ENCODE peak calls at places on chromosomes 3 and 15, in four cellular contexts. C is IMR-90, F is left lung, G is ovary. N is an unnamed sample.
A peak's percentile ranks its signal among the peaks of the same experiment; 100 is the strongest.

GRCh38 chr3:195869413-195870001 is 38.8 kb downstream of the TNK2 start:
- DNase-seq in C (no peak), F (no peak), G (no peak), N (no peak)

GRCh38 chr15:53580371-53580770 is 179.1 kb downstream of the WDR72 start:
- DNase-seq in C (no peak), F (no peak), G (no peak), N (no peak)

GRCh38 chr15:98799461-98799971 is 151.2 kb downstream of the IGF1R start:
- DNase-seq in C (peak; percentile 8), F (no peak), G (no peak), N (no peak)

GRCh38 chr3:55330355-55330754 is 156.8 kb downstream of the WNT5A start:
- DNase-seq in C (peak; percentile 99), F (peak; percentile 66), G (no peak), N (peak; percentile 85)

GRCh38 chr3:5298453-5298852 is 110.9 kb downstream of the EDEM1 start:
- DNase-seq in C (no peak), F (no peak), G (no peak), N (no peak)

GRCh38 chr15:73723146-73723545 is 30.0 kb downstream of the INSYN1 start:
- DNase-seq in C (no peak), F (no peak), G (no peak), N (no peak)

GRCh38 chr3:143408771-143409170 is 289.2 kb downstream of the CHST2 start:
- DNase-seq in C (no peak), F (no peak), G (no peak), N (no peak)

GRCh38 chr3:66405701-66406091 is 95.1 kb downstream of the LRIG1 start:
- DNase-seq in C (peak; percentile 94), F (no peak), G (no peak), N (peak; percentile 64)

GRCh38 chr3:119555309-119555735 is 4.1 kb downstream of the CD80 start:
- DNase-seq in C (no peak), F (peak; percentile 54), G (no peak), N (no peak)

GRCh38 chr3:168620854-168621253 is 525.1 kb upstream of the GOLIM4 start:
- DNase-seq in C (no peak), F (no peak), G (no peak), N (no peak)

GRCh38 chr3:97984061-97984460 is 11.8 kb upstream of the RIOX2 start:
- DNase-seq in C (no peak), F (no peak), G (no peak), N (no peak)

GRCh38 chr3:148950806-148951205 is 40.5 kb upstream of the GYG1 start:
- DNase-seq in C (peak; percentile 21), F (no peak), G (no peak), N (no peak)

GRCh38 chr3:172285844-172286243 is 162.4 kb downstream of the GHSR start:
- DNase-seq in C (peak; percentile 70), F (no peak), G (no peak), N (no peak)

GRCh38 chr3:103295974-103296570 is 861.3 kb downstream of the ZPLD1 start:
- DNase-seq in C (peak; percentile 33), F (no peak), G (no peak), N (no peak)

GRCh38 chr3:111967071-111967470 is 11.8 kb upstream of the ABHD10 start:
- DNase-seq in C (no peak), F (no peak), G (no peak), N (no peak)

GRCh38 chr3:15707779-15708178 is 90.0 kb downstream of the ANKRD28 start:
- DNase-seq in C (no peak), F (no peak), G (no peak), N (no peak)

GRCh38 chr3:8369638-8370037 is 132.0 kb upstream of the LMCD1 start:
- DNase-seq in C (no peak), F (no peak), G (no peak), N (no peak)

GRCh38 chr3:136632625-136633081 is 119.5 kb downstream of the STAG1 start:
- DNase-seq in C (peak; percentile 22), F (no peak), G (no peak), N (no peak)

GRCh38 chr3:34258271-34259015 is 460.0 kb downstream of the PDCD6IP start:
- DNase-seq in C (no peak), F (no peak), G (no peak), N (no peak)

GRCh38 chr3:96294143-96294542 is 520.3 kb upstream of the EPHA6 start:
- DNase-seq in C (no peak), F (no peak), G (no peak), N (no peak)

GRCh38 chr15:38453971-38454686 is at the start of gene FAM98B:
- DNase-seq in C (peak; percentile 85), F (peak; percentile 88), G (peak; percentile 85), N (peak; percentile 69)

GRCh38 chr15:40357246-40357645 is 773 bp upstream of the DISP2 start:
- DNase-seq in C (no peak), F (no peak), G (no peak), N (no peak)

GRCh38 chr15:62961134-62961533 is 81.4 kb upstream of the TPM1 start:
- DNase-seq in C (no peak), F (no peak), G (no peak), N (no peak)

GRCh38 chr3:126984391-126985142 is 1.7 kb downstream of the PLXNA1 start:
- DNase-seq in C (no peak), F (no peak), G (no peak), N (no peak)

GRCh38 chr3:36417237-36417636 is 36.9 kb downstream of the STAC start:
- DNase-seq in C (no peak), F (no peak), G (no peak), N (no peak)

GRCh38 chr3:62201438-62202035 is 171.8 kb downstream of the FEZF2 start:
- DNase-seq in C (peak; percentile 51), F (no peak), G (no peak), N (no peak)

GRCh38 chr15:75688831-75689230 is 23.8 kb downstream of the CSPG4 start:
- DNase-seq in C (no peak), F (no peak), G (no peak), N (no peak)

GRCh38 chr15:75684648-75685047 is 28.0 kb downstream of the CSPG4 start:
- DNase-seq in C (no peak), F (no peak), G (no peak), N (no peak)

GRCh38 chr15:75687486-75688277 is 25.0 kb downstream of the CSPG4 start:
- DNase-seq in C (no peak), F (no peak), G (no peak), N (no peak)

GRCh38 chr15:75685195-75685594 is 27.5 kb downstream of the CSPG4 start:
- DNase-seq in C (no peak), F (no peak), G (no peak), N (no peak)

GRCh38 chr15:75688278-75688557 is 24.4 kb downstream of the CSPG4 start:
- DNase-seq in C (no peak), F (no peak), G (no peak), N (no peak)
- TF ChIP-seq CTCF in C (no peak), F (no peak), G (no peak), N (no peak)

GRCh38 chr3:114528517-114528916 is 234.7 kb downstream of the TIGIT start:
- DNase-seq in C (no peak), F (no peak), G (no peak), N (no peak)
- H3K27ac ChIP-seq in C (no peak overlapping the region), F (no peak overlapping the region), G (no peak overlapping the region), N (no peak overlapping the region)

GRCh38 chr3:1600206-1600605 is 498.5 kb upstream of the CNTN4 start:
- DNase-seq in C (no peak), F (no peak), G (no peak), N (no peak)
- H3K9me3 ChIP-seq in C (peaks cover 14% of the 10 kb centered on the region), F (peaks cover 4% of the 10 kb centered on the region), G (no peaks in the 10 kb centered on the region), N (peaks cover 15% of the 10 kb centered on the region)

GRCh38 chr15:69046781-69047180 is 32.3 kb downstream of the NOX5 start:
- DNase-seq in C (no peak), F (no peak), G (no peak), N (no peak)

GRCh38 chr15:69049976-69050375 is 35.5 kb downstream of the NOX5 start:
- DNase-seq in C (no peak), F (no peak), G (no peak), N (no peak)

GRCh38 chr15:69042531-69042930 is 28.0 kb downstream of the NOX5 start:
- DNase-seq in C (no peak), F (no peak), G (no peak), N (no peak)

GRCh38 chr15:69044899-69045298 is 30.4 kb downstream of the NOX5 start:
- DNase-seq in C (peak; percentile 69), F (no peak), G (no peak), N (no peak)

GRCh38 chr15:69045810-69046209 is 31.3 kb downstream of the NOX5 start:
- DNase-seq in C (peak; percentile 37), F (no peak), G (no peak), N (no peak)
- TF ChIP-seq CTCF in C (peak; percentile 18), F (no peak), G (no peak), N (peak; percentile 39)

N was measured in AG04450.